ENCODE peak calls at places on chromosomes 3 and 15, in four cellular contexts. C is astrocyte, R is HepG2, N is PC-3. V is an unnamed sample. For H3K4me1, the result is how much of the 10 kb centered on the place peaks cover.

GRCh38 chr3:177447938-177448337 is 250.7 kb upstream of the TBL1XR1 start:
- DNase-seq in C (no peak), N (peak), R (no peak), V (peak)

GRCh38 chr3:197309528-197310361 is 11.3 kb upstream of the DLG1 start:
- DNase-seq in N (peak), C (peak), R (no peak), V (peak)

GRCh38 chr3:177195941-177196472 is 1.3 kb downstream of the TBL1XR1 start:
- DNase-seq in N (peak), R (no peak), C (no peak), V (no peak)

GRCh38 chr3:168102735-168103410 is 7.1 kb upstream of the GOLIM4 start:
- DNase-seq in C (no peak), R (no peak), N (no peak), V (no peak)

GRCh38 chr15:98754283-98755022 is 106.1 kb downstream of the IGF1R start:
- DNase-seq in C (peak), N (no peak), R (no peak), V (no peak)

GRCh38 chr15:36775209-36775608 is 195.8 kb downstream of the CDIN1 start:
- DNase-seq in C (no peak), R (no peak), N (no peak), V (no peak)

GRCh38 chr15:58423858-58424608 is 7.8 kb upstream of the LIPC start:
- DNase-seq in R (no peak), N (no peak), C (peak), V (no peak)

GRCh38 chr15:41577863-41578735 is 19.1 kb downstream of the TYRO3 start:
- DNase-seq in N (no peak), R (no peak), C (no peak), V (no peak)

GRCh38 chr15:45646220-45646619 is 11.4 kb downstream of the SQOR start:
- DNase-seq in N (peak), R (no peak), C (peak), V (no peak)

GRCh38 chr15:54790693-54791092 is 406.0 kb downstream of the RSL24D1 start:
- DNase-seq in R (no peak), C (no peak), N (no peak), V (no peak)

GRCh38 chr3:13200465-13200864 is 127.2 kb upstream of the IQSEC1 start:
- DNase-seq in C (no peak), R (no peak), N (no peak), V (no peak)

GRCh38 chr3:112092439-112093179 is 6.4 kb downstream of the C3orf52 start:
- DNase-seq in R (no peak), N (no peak), C (peak), V (no peak)

GRCh38 chr15:37973856-37974255 is 39.4 kb downstream of the TMCO5A start:
- DNase-seq in R (no peak), N (peak), C (no peak), V (no peak)

GRCh38 chr3:53531749-53532148 is 37.3 kb downstream of the CACNA1D start:
- DNase-seq in N (peak), R (no peak), C (no peak), V (no peak)

GRCh38 chr3:9715764-9716437 is 12.3 kb downstream of the CPNE9 start:
- DNase-seq in N (peak), C (peak), R (peak), V (peak)

GRCh38 chr3:197466586-197467399 is 89.0 kb downstream of the BDH1 start:
- DNase-seq in N (peak), R (no peak), C (peak), V (peak)

GRCh38 chr3:177824190-177824786 is 627.0 kb upstream of the TBL1XR1 start:
- DNase-seq in N (peak), R (peak), C (peak), V (no peak)

GRCh38 chr3:195085356-195086130 is 185.4 kb downstream of the XXYLT1 start:
- DNase-seq in R (no peak), N (no peak), C (no peak), V (no peak)

GRCh38 chr3:191523099-191523498 is 62.1 kb downstream of the PYDC2 start:
- DNase-seq in N (no peak), R (no peak), C (no peak), V (no peak)

GRCh38 chr15:23416349-23417276 is 30.4 kb downstream of the GOLGA6L2 start:
- DNase-seq in R (no peak), N (no peak), C (no peak), V (no peak)

GRCh38 chr3:68878322-68878721 is 54.0 kb downstream of the TAFA4 start:
- DNase-seq in C (peak), N (peak), R (peak), V (no peak)

GRCh38 chr15:40281057-40281850 is 1.6 kb downstream of the ANKRD63 start:
- DNase-seq in C (no peak), N (no peak), R (no peak), V (no peak)

GRCh38 chr3:10721101-10721500 is 94.9 kb upstream of the SLC6A11 start:
- DNase-seq in C (no peak), N (no peak), R (no peak), V (no peak)

GRCh38 chr3:69938061-69938460 is 61.5 kb upstream of the SAMMSON start:
- DNase-seq in R (no peak), N (no peak), C (no peak), V (no peak)

GRCh38 chr3:149892371-149892770 is 78.3 kb downstream of the PFN2 start:
- DNase-seq in C (no peak), R (no peak), N (no peak), V (no peak)
- H3K4me1 ChIP-seq in C (under half), R (under half), N (under half), V (under half)

DNA sequence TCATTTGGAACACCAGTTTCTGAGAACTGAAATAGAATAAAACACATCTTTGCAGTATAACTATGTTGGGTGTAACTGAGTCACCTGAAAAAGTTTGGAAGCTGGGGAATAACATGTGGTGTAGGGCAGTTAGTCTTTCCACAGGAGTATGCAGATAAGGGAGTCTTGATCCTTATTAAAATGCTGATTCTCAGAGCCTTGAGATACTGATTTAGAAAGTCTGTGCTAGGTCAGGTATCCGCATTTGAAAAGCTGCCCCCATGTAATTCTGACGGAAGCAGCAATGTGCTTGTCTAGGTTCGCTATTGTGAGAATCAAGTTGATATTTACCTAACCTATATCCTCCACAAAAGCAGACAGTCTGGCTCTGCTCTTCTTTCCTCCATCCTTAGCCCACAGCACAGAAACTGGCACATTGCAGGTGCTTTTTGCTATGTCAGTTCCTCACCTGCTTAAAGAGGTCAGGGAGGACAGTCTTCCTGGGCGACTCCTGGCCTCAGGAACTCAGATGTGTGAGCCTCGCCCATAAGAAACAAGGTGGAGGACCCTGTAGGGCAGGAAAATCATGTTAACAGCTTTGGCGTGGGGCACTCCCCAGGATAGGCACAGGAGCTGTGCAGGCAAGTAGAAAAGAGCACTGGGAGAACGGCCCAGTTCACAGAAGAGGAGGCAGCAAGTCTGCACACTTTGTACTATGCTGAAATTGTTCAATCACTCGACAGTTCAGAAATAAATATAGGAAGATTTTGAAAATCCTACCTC is 27.6 kb upstream of the SRPRB start:
- DNase-seq in C (no peak), R (no peak), N (peak), V (no peak)
- H3K27ac ChIP-seq in C (no peak), R (no peak), N (no peak), V (no peak)

GRCh38 chr15:70831094-70831911 is 22.7 kb downstream of the LARP6 start:
- DNase-seq in R (no peak), N (no peak), C (no peak), V (no peak)

GRCh38 chr15:70832176-70832575 is 21.8 kb downstream of the LARP6 start:
- DNase-seq in R (no peak), C (no peak), N (no peak), V (no peak)

GRCh38 chr15:70827721-70828120 is 26.2 kb downstream of the LARP6 start:
- DNase-seq in C (no peak), R (no peak), N (no peak), V (no peak)

GRCh38 chr15:70830615-70831014 is 23.3 kb downstream of the LARP6 start:
- DNase-seq in C (no peak), N (no peak), R (no peak), V (no peak)

GRCh38 chr15:70829366-70830166 is 24.4 kb downstream of the LARP6 start:
- DNase-seq in R (no peak), C (no peak), N (no peak), V (no peak)
- H3K4me1 ChIP-seq in R (under half), C (under half), N (under half), V (under half)

GRCh38 chr15:56838085-56838484 is 80.4 kb upstream of the TCF12 start:
- DNase-seq in R (no peak), N (no peak), C (no peak), V (no peak)
- H3K27ac ChIP-seq in R (no peak), N (no peak), C (no peak), V (no peak)

GRCh38 chr3:24583004-24583403 is 88.4 kb upstream of the THRB start:
- DNase-seq in N (peak), R (peak), C (no peak), V (no peak)
- H3K4me1 ChIP-seq in N (under half), R (under half), C (under half), V (under half)

GRCh38 chr3:160009525-160009924 is 20.9 kb downstream of the IL12A start:
- DNase-seq in R (no peak), N (no peak), C (no peak), V (no peak)

GRCh38 chr3:160010578-160010977 is 21.9 kb downstream of the IL12A start:
- DNase-seq in C (no peak), N (no peak), R (no peak), V (no peak)

GRCh38 chr3:160008979-160009378 is 20.3 kb downstream of the IL12A start:
- DNase-seq in R (no peak), N (no peak), C (no peak), V (no peak)

GRCh38 chr3:160016972-160017371 is 28.3 kb downstream of the IL12A start:
- DNase-seq in C (peak), N (peak), R (peak), V (no peak)

DNA sequence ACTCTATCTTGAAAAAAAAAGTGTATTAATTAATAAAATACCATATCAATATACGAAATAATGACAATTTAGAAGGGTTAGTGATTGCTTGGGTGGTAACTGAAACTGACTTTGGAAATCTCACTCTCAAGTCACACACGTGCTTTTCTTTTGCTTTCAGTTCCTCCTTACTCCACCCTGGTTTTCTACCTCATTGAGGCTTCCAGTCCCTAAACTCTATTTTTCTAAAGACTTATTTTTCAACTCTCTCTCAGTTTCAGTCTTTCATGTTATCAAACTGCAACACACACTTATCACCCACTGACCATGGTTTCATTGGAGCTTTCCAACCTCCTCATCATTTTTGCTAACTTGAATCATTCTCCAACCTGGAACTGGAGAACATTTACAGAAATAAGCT is 23.5 kb downstream of the IL12A start:
- DNase-seq in R (no peak), N (no peak), C (no peak), V (no peak)
- H3K27ac ChIP-seq in R (no peak), N (no peak), C (no peak), V (no peak)